ENCODE peak calls at places on chromosomes 6 and 20, in ten cellular contexts. K is psoas muscle; W is activated CD4-positive, CD25-positive, alpha-beta regulatory T cell; S is stimulated activated naive B cell treated with anti-CD40 and anti-IgM and Interleukin-4, amounts not matched to agents 10 μg/mL and 1 μg/mL and 100 μg/mL, for 72 hours; Z is A172; U is T-helper 2 cell; J is ovary; M is GM06990; H is HS-5; V is NCI-H526. Q is an unnamed sample.

GRCh38 chr6:19478992-19479391 is 358.2 kb upstream of the ID4 start:
- DNase-seq in K (no peak), W (no peak), S (no peak), Z (peak), U (no peak), J (no peak), M (no peak), H (no peak), V (no peak), Q (no peak)

GRCh38 chr6:48957781-48958180 is 505.3 kb downstream of the MMUT start:
- DNase-seq in K (no peak), W (no peak), S (no peak), Z (no peak), U (no peak), J (no peak), M (no peak), H (no peak), V (no peak), Q (no peak)

GRCh38 chr20:33915726-33916331 is 77.9 kb upstream of the RALY start:
- DNase-seq in K (peak), W (peak), S (peak), Z (peak), U (peak), J (peak), M (no peak), H (no peak), V (no peak), Q (peak)

GRCh38 chr6:8182857-8183256 is 80.5 kb upstream of the EEF1E1 start:
- DNase-seq in K (no peak), W (no peak), S (no peak), Z (no peak), U (no peak), J (no peak), M (no peak), H (no peak), V (no peak), Q (no peak)

GRCh38 chr6:148431413-148431812 is 88.8 kb downstream of the SASH1 start:
- DNase-seq in K (no peak), W (no peak), S (no peak), Z (no peak), U (no peak), J (no peak), M (no peak), H (no peak), V (no peak), Q (no peak)

GRCh38 chr20:57473246-57474042 is 51.5 kb downstream of the CTCFL start:
- DNase-seq in K (no peak), W (no peak), S (no peak), Z (peak), U (no peak), J (no peak), M (peak), H (no peak), V (peak), Q (peak)

GRCh38 chr6:113018351-113019151 is 671.4 kb downstream of the RFPL4B start:
- DNase-seq in K (no peak), W (no peak), S (no peak), Z (peak), U (no peak), J (peak), M (no peak), H (no peak), V (no peak), Q (no peak)

GRCh38 chr20:56343861-56344381 is 14.9 kb upstream of the FAM210B start:
- DNase-seq in K (peak), W (no peak), S (peak), Z (no peak), U (no peak), J (peak), M (peak), H (no peak), V (no peak), Q (peak)

GRCh38 chr6:108080010-108080780 is 5.7 kb upstream of the OSTM1 start:
- DNase-seq in K (no peak), W (no peak), S (no peak), Z (peak), U (no peak), J (no peak), M (no peak), H (no peak), V (no peak), Q (no peak)

GRCh38 chr6:23213651-23214050 is 644.3 kb downstream of the HDGFL1 start:
- DNase-seq in K (no peak), W (no peak), S (no peak), Z (no peak), U (no peak), J (no peak), M (no peak), H (no peak), V (no peak), Q (no peak)